ENCODE peak calls at places on chromosomes 13 and 19, in eight cellular contexts. Q is GM23338, I is psoas muscle, S is neural progenitor cell, C is adrenal gland, P is mesendoderm, N is testis, Y is BJ. A is an unnamed sample. For H3K27me3, the result is how much of the 10 kb centered on the place peaks cover.

GRCh38 chr13:60661514-60661913 is 264.5 kb downstream of the TDRD3 start:
- DNase-seq in Q (no peak), I (no peak), S (peak), C (no peak), P (peak), N (no peak), Y (no peak), A (peak)

GRCh38 chr13:26719356-26719945 is 41.1 kb downstream of the GPR12 start:
- DNase-seq in Q (peak), I (no peak), S (no peak), C (no peak), P (peak), N (no peak), Y (no peak), A (no peak)

GRCh38 chr13:32409561-32410440 is 18.1 kb downstream of the N4BP2L1 start:
- DNase-seq in Q (peak), I (peak), S (peak), C (no peak), P (peak), N (peak), Y (no peak), A (no peak)

GRCh38 chr13:104171132-104171531 is 1104.9 kb upstream of the SLC10A2 start:
- DNase-seq in Q (no peak), I (no peak), S (no peak), C (no peak), P (no peak), N (no peak), Y (no peak), A (no peak)

GRCh38 chr13:27712421-27712820 is 79.9 kb upstream of the GSX1 start:
- DNase-seq in Q (no peak), I (no peak), S (no peak), C (peak), P (no peak), N (peak), Y (no peak), A (peak)

GRCh38 chr13:41613984-41614581 is 156.7 kb downstream of the RGCC start:
- DNase-seq in Q (no peak), I (peak), S (peak), C (peak), P (peak), N (peak), Y (peak), A (peak)

GRCh38 chr13:80871481-80871880 is 530.6 kb upstream of the SPRY2 start:
- DNase-seq in Q (no peak), I (no peak), S (no peak), C (no peak), P (peak), N (no peak), Y (no peak), A (peak)

GRCh38 chr13:28401303-28402056 is 93.4 kb downstream of the FLT1 start:
- DNase-seq in Q (no peak), I (no peak), S (no peak), C (no peak), P (no peak), N (no peak), Y (peak), A (no peak)

GRCh38 chr13:113820813-113821651 is 42.8 kb downstream of the GAS6 start:
- DNase-seq in Q (no peak), I (peak), S (no peak), C (peak), P (no peak), N (peak), Y (peak), A (peak)

GRCh38 chr13:101416181-101417042 is at the start of gene NALCN:
- DNase-seq in Q (peak), I (peak), S (peak), C (no peak), P (peak), N (peak), Y (no peak), A (no peak)

GRCh38 chr13:48653074-48654054 is at the start of gene CYSLTR2:
- DNase-seq in Q (peak), I (no peak), S (peak), C (no peak), P (peak), N (no peak), Y (no peak), A (no peak)

GRCh38 chr13:45196091-45196490 is 4.8 kb downstream of the KCTD4 start:
- DNase-seq in Q (no peak), I (no peak), S (no peak), C (no peak), P (no peak), N (no peak), Y (no peak), A (no peak)

GRCh38 chr13:110347535-110348308 is 40.6 kb downstream of the COL4A2 start:
- DNase-seq in Q (no peak), I (peak), S (no peak), C (peak), P (peak), N (no peak), Y (no peak), A (peak)

DNA sequence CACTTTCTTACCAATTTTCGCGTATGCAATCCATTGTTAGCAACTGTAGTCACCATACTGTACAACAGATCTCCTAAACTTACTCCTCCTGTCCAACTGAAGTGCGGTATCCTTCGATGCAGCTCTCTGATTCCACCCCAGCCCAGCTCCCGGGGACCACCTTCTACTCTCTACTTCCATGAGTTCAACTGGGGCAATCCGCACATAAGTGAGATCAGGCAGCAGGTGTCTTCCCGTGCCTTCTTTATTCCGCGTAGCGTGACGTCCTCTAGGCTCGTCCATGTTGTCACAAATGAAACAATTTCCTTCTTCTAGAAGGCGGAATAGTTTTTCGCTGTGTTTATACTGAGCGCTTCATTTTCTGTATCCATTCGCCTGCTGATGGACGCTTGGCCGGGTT is 8.4 kb downstream of the LILRB1 start:
- DNase-seq in Q (no peak), I (no peak), S (no peak), C (no peak), P (no peak), N (no peak), Y (no peak), A (no peak)
- H3K27me3 ChIP-seq in Q (under half), I (under half), S (under half), C (under half), P (under half), N (under half), Y (under half), A (under half)

GRCh38 chr19:44758596-44758995 is 10.1 kb downstream of the BCL3 start:
- DNase-seq in Q (peak), I (no peak), S (peak), C (no peak), P (peak), N (no peak), Y (no peak), A (no peak)

GRCh38 chr19:44759083-44759804 is 10.7 kb downstream of the BCL3 start:
- DNase-seq in Q (no peak), I (no peak), S (no peak), C (no peak), P (no peak), N (no peak), Y (no peak), A (no peak)

GRCh38 chr19:44756089-44756562 is 7.6 kb downstream of the BCL3 start:
- DNase-seq in Q (no peak), I (no peak), S (no peak), C (no peak), P (no peak), N (no peak), Y (no peak), A (no peak)

GRCh38 chr19:44757057-44757734 is 8.7 kb downstream of the BCL3 start:
- DNase-seq in Q (peak), I (peak), S (peak), C (peak), P (no peak), N (peak), Y (no peak), A (no peak)

GRCh38 chr19:44757735-44758505 is 9.4 kb downstream of the BCL3 start:
- DNase-seq in Q (peak), I (peak), S (peak), C (peak), P (peak), N (peak), Y (no peak), A (no peak)
- H3K4me3 ChIP-seq in Q (peak), I (peak), S (peak), C (no peak), P (peak), N (peak), Y (peak), A (no peak)

GRCh38 chr13:91313103-91313502 is 34.4 kb upstream of the MIR17HG start:
- DNase-seq in Q (peak), I (no peak), S (peak), C (no peak), P (peak), N (peak), Y (no peak), A (no peak)
- H3K27me3 ChIP-seq in Q (under half), I (under half), S (under half), C (under half), P (under half), N (under half), Y (under half), A (under half)

DNA sequence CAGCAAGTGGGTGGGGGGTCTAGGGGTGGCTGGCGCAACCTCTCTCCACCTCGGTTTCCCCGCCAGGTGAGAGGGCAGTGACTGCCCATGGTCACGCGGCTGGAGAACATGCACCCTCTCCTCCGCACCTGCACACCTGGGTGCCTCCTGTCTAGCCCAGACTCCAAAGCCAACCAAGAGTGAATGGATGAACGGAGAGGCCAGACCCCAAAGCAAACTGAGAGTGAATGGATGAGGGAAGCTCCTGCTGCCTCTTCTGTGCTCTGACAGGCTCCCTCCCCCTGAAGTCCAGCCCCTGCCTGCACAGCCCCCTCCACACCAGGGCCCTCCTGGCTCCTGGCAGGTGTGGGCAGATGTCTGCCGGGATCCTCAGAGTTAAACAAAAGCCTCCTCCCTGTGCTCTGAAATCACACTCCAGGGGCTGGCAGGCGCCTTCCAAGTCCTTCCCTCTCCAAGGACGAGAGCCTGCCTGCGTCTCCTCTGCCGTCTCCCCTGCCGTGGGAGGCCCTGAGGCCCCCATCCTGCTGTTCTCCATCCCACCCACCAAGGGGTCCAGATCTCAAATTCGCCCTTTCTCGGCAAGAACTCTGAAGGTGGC is 2.2 kb downstream of the SBNO2 start:
- DNase-seq in Q (no peak), I (no peak), S (peak), C (peak), P (peak), N (peak), Y (no peak), A (peak)
- H3K4me3 ChIP-seq in Q (peak), I (peak), S (peak), C (peak), P (no peak), N (no peak), Y (peak), A (peak)

GRCh38 chr19:41928754-41929535 is 696 bp upstream of the ERFL start:
- DNase-seq in Q (no peak), I (no peak), S (peak), C (no peak), P (no peak), N (no peak), Y (no peak), A (no peak)
- H3K27me3 ChIP-seq in Q (half or more), I (under half), S (half or more), C (half or more), P (half or more), N (under half), Y (half or more), A (half or more)

DNA sequence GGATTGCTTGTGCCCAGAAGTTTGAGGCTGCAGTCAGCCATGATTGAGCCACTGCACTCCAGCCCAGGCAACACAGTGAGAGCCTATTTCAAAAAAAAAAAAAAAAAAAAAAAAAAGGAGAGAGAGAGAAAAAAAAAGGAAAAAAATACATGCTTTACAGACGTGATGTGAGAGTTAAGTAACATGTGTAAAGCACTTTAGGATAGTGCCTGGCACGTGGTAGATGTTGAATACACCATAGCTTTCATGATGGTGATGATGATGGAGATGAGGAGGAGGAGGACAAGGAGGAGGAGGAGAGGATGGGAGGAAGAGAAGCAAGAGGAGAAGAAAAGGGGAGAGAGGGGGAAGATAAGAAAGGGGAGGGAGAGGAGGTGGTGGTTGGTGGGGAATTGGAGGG is 15.1 kb upstream of the RUBCNL start:
- DNase-seq in Q (no peak), I (no peak), S (no peak), C (no peak), P (no peak), N (no peak), Y (no peak), A (no peak)
- H3K4me3 ChIP-seq in Q (no peak), I (no peak), S (no peak), C (no peak), P (no peak), N (no peak), Y (no peak), A (no peak)